ENCODE peak calls at places on chromosome 9, in eight cellular contexts. D is left ventricle myocardium inferior, E is HFFc6, P is esophagus squamous epithelium, Z is choroid plexus epithelial cell, N is progenitor cell of endocrine pancreas, V is GM12865, U is GM13976. R is an unnamed sample.

GRCh38 chr9:4496497-4496896 is 6.2 kb downstream of the SLC1A1 start:
- DNase-seq in V (no peak), P (no peak), E (no peak), D (no peak), Z (no peak), U (no peak), N (no peak), R (no peak)

GRCh38 chr9:7912037-7912535 is 112.5 kb upstream of the DMAC1 start:
- DNase-seq in U (no peak), P (no peak), N (no peak), D (no peak), V (no peak), Z (no peak), E (no peak), R (no peak)

GRCh38 chr9:79662553-79662956 is 90.8 kb downstream of the TLE4 start:
- DNase-seq in U (no peak), D (no peak), E (peak), N (no peak), P (no peak), V (no peak), Z (peak), R (no peak)

GRCh38 chr9:7121055-7121454 is 363.3 kb downstream of the KDM4C start:
- DNase-seq in D (no peak), N (no peak), V (peak), U (peak), Z (no peak), P (no peak), E (no peak), R (no peak)

GRCh38 chr9:76576344-76576743 is 117.4 kb downstream of the GCNT1 start:
- DNase-seq in D (no peak), V (peak), U (peak), N (no peak), P (no peak), Z (peak), E (peak), R (no peak)

GRCh38 chr9:109134167-109134578 is 14.4 kb upstream of the TMEM245 start:
- DNase-seq in U (no peak), N (no peak), Z (no peak), E (no peak), P (no peak), D (no peak), V (no peak), R (no peak)

GRCh38 chr9:134328341-134328840 is 2.1 kb downstream of the RXRA start:
- DNase-seq in E (no peak), Z (peak), N (no peak), U (no peak), D (peak), P (no peak), V (no peak), R (no peak)

GRCh38 chr9:1598270-1598669 is 416.9 kb upstream of the SMARCA2 start:
- DNase-seq in P (no peak), D (no peak), V (no peak), E (no peak), U (no peak), N (no peak), Z (no peak), R (no peak)

GRCh38 chr9:17018540-17019196 is 116.2 kb upstream of the CNTLN start:
- DNase-seq in N (no peak), D (no peak), U (no peak), P (no peak), E (no peak), Z (peak), V (peak), R (no peak)

GRCh38 chr9:7117676-7118561 is 360.1 kb downstream of the KDM4C start:
- DNase-seq in E (peak), D (no peak), P (no peak), U (peak), N (no peak), V (peak), Z (peak), R (no peak)

GRCh38 chr9:74478606-74479005 is 18.5 kb upstream of the RORB start:
- DNase-seq in U (no peak), V (no peak), P (no peak), N (no peak), E (no peak), D (no peak), Z (no peak), R (no peak)

GRCh38 chr9:131072871-131073237 is 23.5 kb upstream of the AIF1L start:
- DNase-seq in U (no peak), P (no peak), V (no peak), Z (no peak), D (no peak), N (no peak), E (no peak), R (no peak)

GRCh38 chr9:23598994-23599393 is 227.0 kb downstream of the ELAVL2 start:
- DNase-seq in U (no peak), P (no peak), V (no peak), Z (no peak), D (no peak), N (no peak), E (no peak), R (no peak)

GRCh38 chr9:2013688-2014087 is 1.5 kb upstream of the SMARCA2 start:
- DNase-seq in E (peak), N (no peak), D (no peak), V (no peak), P (no peak), U (no peak), Z (peak), R (no peak)

GRCh38 chr9:33924978-33925797 is 108.2 kb downstream of the UBE2R2 start:
- DNase-seq in P (no peak), V (peak), D (peak), N (peak), U (peak), E (peak), Z (peak), R (peak)

GRCh38 chr9:19161257-19162025 is 34.1 kb upstream of the PLIN2 start:
- DNase-seq in E (peak), P (no peak), V (peak), N (no peak), U (peak), D (no peak), Z (peak), R (no peak)

GRCh38 chr9:133978226-133979123 is 13.6 kb downstream of the VAV2 start:
- DNase-seq in E (no peak), D (peak), V (no peak), Z (no peak), P (no peak), U (no peak), N (no peak), R (no peak)

GRCh38 chr9:114953917-114954316 is 23.5 kb upstream of the TNFSF8 start:
- DNase-seq in U (no peak), P (no peak), Z (peak), N (no peak), E (peak), D (no peak), V (no peak), R (no peak)

GRCh38 chr9:13721481-13722235 is 442.2 kb upstream of the MPDZ start:
- DNase-seq in Z (peak), P (no peak), E (peak), N (no peak), U (no peak), V (no peak), D (no peak), R (no peak)

GRCh38 chr9:107948601-107949000 is 459.0 kb upstream of the KLF4 start:
- DNase-seq in V (no peak), E (no peak), N (no peak), D (no peak), P (no peak), U (no peak), Z (no peak), R (no peak)

GRCh38 chr9:32928912-32929311 is 72.5 kb downstream of the APTX start:
- DNase-seq in U (no peak), V (no peak), D (no peak), N (no peak), E (no peak), Z (no peak), P (no peak), R (no peak)

GRCh38 chr9:113559834-113560620 is 96.5 kb downstream of the RGS3 start:
- DNase-seq in E (no peak), U (no peak), V (no peak), D (no peak), P (no peak), Z (no peak), N (no peak), R (no peak)

GRCh38 chr9:87763286-87763685 is 37.4 kb downstream of the CTSL start:
- DNase-seq in U (no peak), V (no peak), Z (no peak), E (no peak), D (no peak), P (no peak), N (no peak), R (no peak)

GRCh38 chr9:74064702-74065101 is 432.4 kb upstream of the RORB start:
- DNase-seq in P (no peak), V (no peak), N (no peak), U (no peak), E (no peak), D (no peak), Z (no peak), R (no peak)

GRCh38 chr9:133609311-133610098 is at the start of gene FAM163B:
- DNase-seq in N (peak), U (no peak), D (peak), V (no peak), Z (peak), P (no peak), E (no peak), R (peak)

GRCh38 chr9:131826966-131827525 is 87.2 kb upstream of the RAPGEF1 start:
- DNase-seq in N (no peak), V (no peak), Z (no peak), U (no peak), P (no peak), D (no peak), E (no peak), R (no peak)

GRCh38 chr9:219670-220365 is 5.2 kb downstream of the DOCK8 start:
- DNase-seq in D (peak), P (no peak), E (no peak), V (no peak), N (no peak), Z (no peak), U (no peak), R (no peak)

GRCh38 chr9:70602364-70603019 is 188.0 kb upstream of the KLF9 start:
- DNase-seq in D (no peak), P (no peak), Z (peak), E (peak), N (peak), V (peak), U (peak), R (peak)

GRCh38 chr9:2228132-2228531 is 213.0 kb downstream of the SMARCA2 start:
- DNase-seq in P (no peak), D (no peak), N (no peak), U (no peak), Z (no peak), E (no peak), V (peak), R (peak)

GRCh38 chr9:71822455-71822854 is 54.1 kb upstream of the CEMIP2 start:
- DNase-seq in N (no peak), V (no peak), D (no peak), U (no peak), E (no peak), Z (no peak), P (no peak), R (no peak)

GRCh38 chr9:106339882-106340281 is 523.1 kb upstream of the ZNF462 start:
- DNase-seq in N (no peak), D (no peak), P (no peak), E (no peak), Z (no peak), V (no peak), U (no peak), R (no peak)
- TF ChIP-seq CTCF in N (no peak), D (no peak), P (no peak), E (no peak), Z (no peak), V (no peak), U (no peak), R (no peak)

GRCh38 chr9:94160594-94161501 is 76.6 kb downstream of the PTPDC1 start:
- DNase-seq in Z (no peak), E (no peak), U (no peak), D (no peak), V (no peak), N (no peak), P (no peak), R (no peak)
- TF ChIP-seq CTCF in Z (peak), E (peak), U (no peak), D (no peak), V (no peak), N (peak), P (no peak), R (peak)

GRCh38 chr9:35163413-35163812 is 1.6 kb downstream of the UNC13B start:
- DNase-seq in E (no peak), N (no peak), P (no peak), U (no peak), D (no peak), Z (no peak), V (no peak), R (no peak)

GRCh38 chr9:35162605-35163315 is 951 bp downstream of the UNC13B start:
- DNase-seq in E (no peak), P (no peak), N (no peak), Z (peak), U (no peak), D (no peak), V (no peak), R (no peak)

GRCh38 chr9:35164711-35165110 is 2.9 kb downstream of the UNC13B start:
- DNase-seq in Z (peak), D (no peak), U (no peak), E (peak), V (peak), N (no peak), P (no peak), R (no peak)

GRCh38 chr9:35158501-35159280 is 3.1 kb upstream of the UNC13B start:
- DNase-seq in P (no peak), E (no peak), N (no peak), Z (no peak), D (no peak), U (no peak), V (peak), R (no peak)

DNA sequence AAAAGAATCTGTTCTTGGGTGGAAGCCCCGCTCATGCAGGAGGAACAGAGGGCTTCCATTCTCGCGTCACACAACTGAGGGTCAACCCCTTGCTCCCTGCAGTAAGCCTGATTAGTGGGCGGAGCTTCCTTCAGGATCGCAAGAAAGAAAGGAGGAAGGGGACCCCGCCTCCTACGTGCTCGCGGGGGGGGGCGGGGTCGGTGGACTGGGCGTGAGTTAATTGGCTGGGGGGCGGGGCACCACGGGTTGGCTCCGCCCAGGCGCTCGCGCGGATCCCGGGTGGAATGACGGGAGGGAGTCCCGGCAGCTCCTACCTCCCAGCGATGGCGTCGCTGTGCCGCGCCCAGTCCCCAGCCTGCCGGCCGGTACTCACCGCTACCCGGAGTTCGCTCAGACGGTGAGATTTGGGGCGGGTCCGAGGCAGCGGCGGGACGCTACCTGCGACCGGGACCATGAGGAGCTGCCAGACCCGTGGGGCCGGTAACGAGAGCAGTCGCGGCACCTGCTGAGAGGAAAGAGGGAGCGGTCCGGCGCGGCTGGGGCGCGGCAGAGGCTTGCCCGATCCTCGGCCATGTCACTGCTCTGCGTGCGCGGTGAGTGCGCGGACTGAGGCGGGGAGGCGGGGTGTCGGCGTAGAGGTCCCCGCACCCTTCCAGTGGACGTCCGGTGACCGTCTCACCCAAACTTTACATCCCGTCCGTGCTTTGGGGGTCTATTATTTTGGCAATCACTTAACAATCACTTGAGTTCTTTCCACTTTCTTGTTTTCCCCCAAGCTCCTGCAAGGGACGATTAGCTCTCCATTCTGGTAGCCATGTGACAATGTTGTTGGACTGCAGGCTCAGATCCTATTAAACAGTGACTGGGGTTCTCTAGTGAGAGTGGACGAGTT is at the start of gene UNC13B:
- DNase-seq in D (peak), Z (peak), N (peak), E (peak), V (peak), P (peak), U (peak), R (peak)
- TF ChIP-seq CTCF in D (no peak), Z (peak), N (peak), E (peak), V (no peak), P (no peak), U (no peak), R (no peak)

DNA sequence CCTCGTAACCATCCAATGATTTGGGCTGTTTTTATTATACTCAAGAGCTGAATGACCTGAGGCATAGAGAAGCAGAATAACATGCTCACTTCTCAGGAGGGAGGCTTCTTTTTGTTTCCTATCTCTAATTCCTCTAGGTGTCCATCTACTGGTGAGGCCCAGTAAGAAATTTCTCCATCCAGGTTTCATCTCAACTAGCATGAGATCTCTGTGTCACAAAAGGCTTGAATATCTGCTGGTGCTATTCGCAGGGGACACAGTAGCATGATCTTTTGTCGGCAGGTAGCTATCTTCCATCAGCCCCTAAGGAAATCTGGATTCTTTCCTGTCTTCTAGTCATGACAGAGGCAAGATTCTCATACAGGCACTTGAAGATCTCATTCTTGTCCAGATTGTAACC is 8.9 kb downstream of the IFNE start:
- DNase-seq in D (no peak), N (no peak), V (no peak), E (peak), Z (peak), U (no peak), P (no peak), R (no peak)
- TF ChIP-seq CTCF in D (no peak), N (no peak), V (no peak), E (peak), Z (peak), U (no peak), P (no peak), R (no peak)

GRCh38 chr9:69158471-69158870 is 15.6 kb upstream of the TJP2 start:
- DNase-seq in U (no peak), D (no peak), N (no peak), E (no peak), Z (no peak), V (no peak), P (no peak), R (no peak)
- TF ChIP-seq CTCF in U (no peak), D (no peak), N (no peak), E (peak), Z (no peak), V (no peak), P (no peak), R (no peak)

GRCh38 chr9:124766815-124767554 is 4.1 kb downstream of the NR6A1 start:
- DNase-seq in P (no peak), V (peak), U (no peak), E (no peak), D (no peak), Z (no peak), N (no peak), R (no peak)

GRCh38 chr9:124762633-124763032 is 8.5 kb downstream of the NR6A1 start:
- DNase-seq in U (no peak), D (no peak), E (no peak), P (no peak), Z (no peak), V (no peak), N (no peak), R (no peak)

GRCh38 chr9:124766326-124766725 is 4.8 kb downstream of the NR6A1 start:
- DNase-seq in N (no peak), D (no peak), V (no peak), Z (no peak), P (no peak), U (no peak), E (no peak), R (no peak)

GRCh38 chr9:124765439-124765835 is 5.7 kb downstream of the NR6A1 start:
- DNase-seq in V (no peak), Z (no peak), E (no peak), N (no peak), D (no peak), U (no peak), P (no peak), R (no peak)

GRCh38 chr9:124764774-124765438 is 6.2 kb downstream of the NR6A1 start:
- DNase-seq in Z (peak), E (no peak), P (no peak), U (no peak), N (no peak), V (peak), D (no peak), R (no peak)
- TF ChIP-seq CTCF in Z (peak), E (peak), P (peak), U (peak), N (peak), V (peak), D (peak), R (no peak)

GRCh38 chr9:116191757-116192415 is 38.3 kb downstream of the PAPPA start:
- DNase-seq in U (no peak), E (no peak), N (no peak), D (no peak), V (peak), Z (no peak), P (no peak), R (no peak)
- TF ChIP-seq CTCF in U (no peak), E (peak), N (no peak), D (no peak), V (no peak), Z (no peak), P (no peak), R (no peak)

DNA sequence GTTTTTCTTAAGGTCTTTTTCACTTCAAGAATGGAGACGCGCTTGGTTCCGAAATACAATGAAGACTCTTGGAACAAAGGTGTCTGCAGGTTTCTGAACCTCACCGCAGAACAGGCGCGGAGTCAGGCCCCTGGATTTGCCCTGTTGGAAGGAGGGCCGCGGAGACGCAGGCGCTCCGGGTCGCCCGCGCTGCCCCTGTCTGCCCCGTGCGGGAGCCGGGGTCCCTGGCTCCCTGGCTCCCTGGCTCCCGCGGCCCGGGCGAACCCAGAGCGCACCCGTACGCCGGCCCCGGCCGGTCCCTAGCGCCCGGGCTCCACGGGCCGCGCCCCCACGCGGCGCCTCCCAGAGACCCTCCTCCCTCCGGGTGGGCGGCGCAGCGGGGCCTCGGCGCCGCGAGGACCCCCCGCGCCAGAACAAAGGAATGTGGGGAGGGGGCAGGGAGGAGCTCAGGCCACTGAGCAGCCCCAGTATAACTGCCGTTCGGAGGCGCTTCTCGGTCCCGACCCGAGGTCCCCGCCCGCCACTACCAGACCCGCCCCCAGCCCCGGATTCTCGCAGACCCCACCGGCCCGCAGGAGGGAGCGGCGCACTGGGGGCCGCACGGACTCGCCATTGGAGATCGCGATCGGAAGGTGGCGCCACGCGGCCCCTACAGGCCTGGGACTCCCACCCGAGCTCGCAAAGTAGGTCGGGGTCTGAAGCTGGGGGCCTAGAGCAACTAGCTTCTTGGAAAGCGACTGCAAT is 2.4 kb downstream of the NFIL3 start:
- DNase-seq in N (peak), D (peak), E (no peak), Z (peak), U (peak), V (no peak), P (no peak), R (peak)
- TF ChIP-seq CTCF in N (peak), D (peak), E (peak), Z (peak), U (peak), V (no peak), P (no peak), R (no peak)

R was measured in endothelial cell.